ENCODE peak calls at places on chromosomes 3 and 15, in ten cellular contexts. One of them, this sample, is unnamed.

GRCh38 chr15:46229263-46229662 is 594.4 kb downstream of the SQOR start:
- DNase-seq in BE2C: no peak
- DNase-seq in HuH-7: no peak
- DNase-seq in neural crest cell: no peak
- DNase-seq in NCI-H2029: no peak
- DNase-seq in stimulated activated naive CD8-positive, alpha-beta T cell treated with anti-CD3 and anti-CD28 coated beads, Interleukin-15, Interleukin-2, amounts not matched to agents 100 U/mL and 50 U/mL, for 24 hours: no peak
- DNase-seq in NCI-H2171: no peak
- DNase-seq in posterior cingulate gyrus: no peak
- DNase-seq in MCF 10A: no peak
- DNase-seq in HT1080: no peak
- DNase-seq in this sample: no peak

GRCh38 chr3:284316-284715 is 87.8 kb downstream of the CHL1 start:
- DNase-seq in HuH-7: no peak
- DNase-seq in posterior cingulate gyrus: no peak
- DNase-seq in BE2C: no peak
- DNase-seq in MCF 10A: no peak
- DNase-seq in NCI-H2029: no peak
- DNase-seq in NCI-H2171: no peak
- DNase-seq in neural crest cell: no peak
- DNase-seq in HT1080: no peak
- DNase-seq in stimulated activated naive CD8-positive, alpha-beta T cell treated with anti-CD3 and anti-CD28 coated beads, Interleukin-15, Interleukin-2, amounts not matched to agents 100 U/mL and 50 U/mL, for 24 hours: no peak
- DNase-seq in this sample: no peak

GRCh38 chr3:170414202-170414663 is 4.4 kb upstream of the CLDN11 start:
- DNase-seq in NCI-H2171: peak
- DNase-seq in posterior cingulate gyrus: peak
- DNase-seq in HuH-7: peak
- DNase-seq in NCI-H2029: peak
- DNase-seq in MCF 10A: peak
- DNase-seq in stimulated activated naive CD8-positive, alpha-beta T cell treated with anti-CD3 and anti-CD28 coated beads, Interleukin-15, Interleukin-2, amounts not matched to agents 100 U/mL and 50 U/mL, for 24 hours: peak
- DNase-seq in HT1080: peak
- DNase-seq in neural crest cell: no peak
- DNase-seq in BE2C: peak
- DNase-seq in this sample: no peak

GRCh38 chr15:79332824-79333510 is 22.1 kb downstream of the TMED3 start:
- DNase-seq in NCI-H2029: no peak
- DNase-seq in posterior cingulate gyrus: no peak
- DNase-seq in MCF 10A: no peak
- DNase-seq in neural crest cell: no peak
- DNase-seq in HT1080: no peak
- DNase-seq in BE2C: no peak
- DNase-seq in stimulated activated naive CD8-positive, alpha-beta T cell treated with anti-CD3 and anti-CD28 coated beads, Interleukin-15, Interleukin-2, amounts not matched to agents 100 U/mL and 50 U/mL, for 24 hours: no peak
- DNase-seq in NCI-H2171: no peak
- DNase-seq in HuH-7: no peak
- DNase-seq in this sample: no peak

GRCh38 chr15:68559342-68560310 is 19.2 kb upstream of the CORO2B start:
- DNase-seq in neural crest cell: peak
- DNase-seq in MCF 10A: peak
- DNase-seq in NCI-H2171: peak
- DNase-seq in HT1080: peak
- DNase-seq in stimulated activated naive CD8-positive, alpha-beta T cell treated with anti-CD3 and anti-CD28 coated beads, Interleukin-15, Interleukin-2, amounts not matched to agents 100 U/mL and 50 U/mL, for 24 hours: peak
- DNase-seq in posterior cingulate gyrus: peak
- DNase-seq in BE2C: peak
- DNase-seq in NCI-H2029: peak
- DNase-seq in HuH-7: peak
- DNase-seq in this sample: peak

GRCh38 chr3:52506266-52506966 is 11.3 kb downstream of the STAB1 start:
- DNase-seq in BE2C: no peak
- DNase-seq in NCI-H2171: no peak
- DNase-seq in stimulated activated naive CD8-positive, alpha-beta T cell treated with anti-CD3 and anti-CD28 coated beads, Interleukin-15, Interleukin-2, amounts not matched to agents 100 U/mL and 50 U/mL, for 24 hours: no peak
- DNase-seq in HuH-7: no peak
- DNase-seq in posterior cingulate gyrus: no peak
- DNase-seq in neural crest cell: no peak
- DNase-seq in HT1080: no peak
- DNase-seq in MCF 10A: no peak
- DNase-seq in NCI-H2029: no peak
- DNase-seq in this sample: no peak

GRCh38 chr3:17013050-17013449 is 128.3 kb downstream of the PLCL2 start:
- DNase-seq in posterior cingulate gyrus: no peak
- DNase-seq in MCF 10A: no peak
- DNase-seq in NCI-H2171: no peak
- DNase-seq in neural crest cell: no peak
- DNase-seq in HuH-7: no peak
- DNase-seq in HT1080: peak
- DNase-seq in BE2C: no peak
- DNase-seq in NCI-H2029: no peak
- DNase-seq in stimulated activated naive CD8-positive, alpha-beta T cell treated with anti-CD3 and anti-CD28 coated beads, Interleukin-15, Interleukin-2, amounts not matched to agents 100 U/mL and 50 U/mL, for 24 hours: no peak
- DNase-seq in this sample: no peak

GRCh38 chr15:28080386-28080785 is 18.7 kb downstream of the OCA2 start:
- DNase-seq in stimulated activated naive CD8-positive, alpha-beta T cell treated with anti-CD3 and anti-CD28 coated beads, Interleukin-15, Interleukin-2, amounts not matched to agents 100 U/mL and 50 U/mL, for 24 hours: no peak
- DNase-seq in posterior cingulate gyrus: no peak
- DNase-seq in HuH-7: no peak
- DNase-seq in HT1080: no peak
- DNase-seq in MCF 10A: no peak
- DNase-seq in NCI-H2029: no peak
- DNase-seq in BE2C: no peak
- DNase-seq in neural crest cell: no peak
- DNase-seq in NCI-H2171: no peak
- DNase-seq in this sample: no peak

GRCh38 chr15:74406992-74407705 is 26.6 kb downstream of the SEMA7A start:
- DNase-seq in neural crest cell: peak
- DNase-seq in stimulated activated naive CD8-positive, alpha-beta T cell treated with anti-CD3 and anti-CD28 coated beads, Interleukin-15, Interleukin-2, amounts not matched to agents 100 U/mL and 50 U/mL, for 24 hours: no peak
- DNase-seq in NCI-H2171: no peak
- DNase-seq in HuH-7: no peak
- DNase-seq in HT1080: peak
- DNase-seq in NCI-H2029: no peak
- DNase-seq in posterior cingulate gyrus: peak
- DNase-seq in MCF 10A: peak
- DNase-seq in BE2C: peak
- DNase-seq in this sample: no peak

GRCh38 chr3:177069514-177070329 is 127.6 kb downstream of the TBL1XR1 start:
- DNase-seq in NCI-H2171: no peak
- DNase-seq in posterior cingulate gyrus: no peak
- DNase-seq in MCF 10A: peak
- DNase-seq in HT1080: no peak
- DNase-seq in neural crest cell: no peak
- DNase-seq in stimulated activated naive CD8-positive, alpha-beta T cell treated with anti-CD3 and anti-CD28 coated beads, Interleukin-15, Interleukin-2, amounts not matched to agents 100 U/mL and 50 U/mL, for 24 hours: no peak
- DNase-seq in BE2C: no peak
- DNase-seq in NCI-H2029: no peak
- DNase-seq in HuH-7: no peak
- DNase-seq in this sample: no peak

GRCh38 chr15:26260517-26261133 is 397.5 kb upstream of the ATP10A start:
- DNase-seq in HuH-7: peak
- DNase-seq in posterior cingulate gyrus: peak
- DNase-seq in BE2C: peak
- DNase-seq in MCF 10A: no peak
- DNase-seq in NCI-H2171: no peak
- DNase-seq in stimulated activated naive CD8-positive, alpha-beta T cell treated with anti-CD3 and anti-CD28 coated beads, Interleukin-15, Interleukin-2, amounts not matched to agents 100 U/mL and 50 U/mL, for 24 hours: peak
- DNase-seq in HT1080: peak
- DNase-seq in neural crest cell: peak
- DNase-seq in NCI-H2029: peak
- DNase-seq in this sample: no peak

GRCh38 chr15:65286069-65286703 is 497 bp downstream of the PARP16 start:
- DNase-seq in NCI-H2029: no peak
- DNase-seq in MCF 10A: peak
- DNase-seq in NCI-H2171: peak
- DNase-seq in HuH-7: peak
- DNase-seq in BE2C: no peak
- DNase-seq in neural crest cell: no peak
- DNase-seq in stimulated activated naive CD8-positive, alpha-beta T cell treated with anti-CD3 and anti-CD28 coated beads, Interleukin-15, Interleukin-2, amounts not matched to agents 100 U/mL and 50 U/mL, for 24 hours: peak
- DNase-seq in HT1080: peak
- DNase-seq in posterior cingulate gyrus: peak
- DNase-seq in this sample: peak

GRCh38 chr3:126925411-126926171 is 57.3 kb upstream of the PLXNA1 start:
- DNase-seq in NCI-H2171: no peak
- DNase-seq in posterior cingulate gyrus: no peak
- DNase-seq in BE2C: no peak
- DNase-seq in neural crest cell: no peak
- DNase-seq in HT1080: no peak
- DNase-seq in MCF 10A: no peak
- DNase-seq in stimulated activated naive CD8-positive, alpha-beta T cell treated with anti-CD3 and anti-CD28 coated beads, Interleukin-15, Interleukin-2, amounts not matched to agents 100 U/mL and 50 U/mL, for 24 hours: no peak
- DNase-seq in HuH-7: no peak
- DNase-seq in NCI-H2029: no peak
- DNase-seq in this sample: no peak

GRCh38 chr3:101300073-101300472 is 20.3 kb downstream of the IMPG2 start:
- DNase-seq in NCI-H2029: no peak
- DNase-seq in stimulated activated naive CD8-positive, alpha-beta T cell treated with anti-CD3 and anti-CD28 coated beads, Interleukin-15, Interleukin-2, amounts not matched to agents 100 U/mL and 50 U/mL, for 24 hours: no peak
- DNase-seq in BE2C: peak
- DNase-seq in posterior cingulate gyrus: no peak
- DNase-seq in NCI-H2171: no peak
- DNase-seq in HuH-7: no peak
- DNase-seq in HT1080: no peak
- DNase-seq in neural crest cell: no peak
- DNase-seq in MCF 10A: no peak
- DNase-seq in this sample: no peak

GRCh38 chr3:27939940-27940339 is 217.8 kb upstream of the EOMES start:
- DNase-seq in MCF 10A: peak
- DNase-seq in HuH-7: no peak
- DNase-seq in posterior cingulate gyrus: no peak
- DNase-seq in NCI-H2171: no peak
- DNase-seq in stimulated activated naive CD8-positive, alpha-beta T cell treated with anti-CD3 and anti-CD28 coated beads, Interleukin-15, Interleukin-2, amounts not matched to agents 100 U/mL and 50 U/mL, for 24 hours: no peak
- DNase-seq in NCI-H2029: no peak
- DNase-seq in HT1080: peak
- DNase-seq in neural crest cell: no peak
- DNase-seq in BE2C: no peak
- DNase-seq in this sample: no peak

GRCh38 chr3:13480340-13481318 is 523 bp downstream of the HDAC11 start:
- DNase-seq in NCI-H2029: no peak
- DNase-seq in posterior cingulate gyrus: peak
- DNase-seq in HT1080: no peak
- DNase-seq in neural crest cell: no peak
- DNase-seq in BE2C: no peak
- DNase-seq in stimulated activated naive CD8-positive, alpha-beta T cell treated with anti-CD3 and anti-CD28 coated beads, Interleukin-15, Interleukin-2, amounts not matched to agents 100 U/mL and 50 U/mL, for 24 hours: peak
- DNase-seq in HuH-7: no peak
- DNase-seq in MCF 10A: no peak
- DNase-seq in NCI-H2171: no peak
- DNase-seq in this sample: no peak

GRCh38 chr3:150149651-150150051 is 179.0 kb upstream of the PFN2 start:
- DNase-seq in HuH-7: no peak
- DNase-seq in NCI-H2029: peak
- DNase-seq in NCI-H2171: no peak
- DNase-seq in MCF 10A: peak
- DNase-seq in BE2C: no peak
- DNase-seq in posterior cingulate gyrus: no peak
- DNase-seq in HT1080: peak
- DNase-seq in stimulated activated naive CD8-positive, alpha-beta T cell treated with anti-CD3 and anti-CD28 coated beads, Interleukin-15, Interleukin-2, amounts not matched to agents 100 U/mL and 50 U/mL, for 24 hours: no peak
- DNase-seq in neural crest cell: no peak
- DNase-seq in this sample: no peak

GRCh38 chr3:187321766-187322165 is 30.2 kb upstream of the MASP1 start:
- DNase-seq in neural crest cell: no peak
- DNase-seq in MCF 10A: no peak
- DNase-seq in NCI-H2171: no peak
- DNase-seq in BE2C: no peak
- DNase-seq in posterior cingulate gyrus: no peak
- DNase-seq in HuH-7: no peak
- DNase-seq in stimulated activated naive CD8-positive, alpha-beta T cell treated with anti-CD3 and anti-CD28 coated beads, Interleukin-15, Interleukin-2, amounts not matched to agents 100 U/mL and 50 U/mL, for 24 hours: no peak
- DNase-seq in NCI-H2029: no peak
- DNase-seq in HT1080: no peak
- DNase-seq in this sample: no peak

GRCh38 chr15:63350178-63350621 is 31.4 kb downstream of the CA12 start:
- DNase-seq in HT1080: no peak
- DNase-seq in NCI-H2171: no peak
- DNase-seq in neural crest cell: no peak
- DNase-seq in stimulated activated naive CD8-positive, alpha-beta T cell treated with anti-CD3 and anti-CD28 coated beads, Interleukin-15, Interleukin-2, amounts not matched to agents 100 U/mL and 50 U/mL, for 24 hours: no peak
- DNase-seq in NCI-H2029: no peak
- DNase-seq in BE2C: no peak
- DNase-seq in HuH-7: no peak
- DNase-seq in posterior cingulate gyrus: no peak
- DNase-seq in MCF 10A: no peak
- DNase-seq in this sample: no peak

GRCh38 chr3:188296761-188297689 is 143.1 kb downstream of the LPP start:
- DNase-seq in MCF 10A: peak
- DNase-seq in HuH-7: peak
- DNase-seq in neural crest cell: no peak
- DNase-seq in NCI-H2171: no peak
- DNase-seq in BE2C: no peak
- DNase-seq in stimulated activated naive CD8-positive, alpha-beta T cell treated with anti-CD3 and anti-CD28 coated beads, Interleukin-15, Interleukin-2, amounts not matched to agents 100 U/mL and 50 U/mL, for 24 hours: no peak
- DNase-seq in posterior cingulate gyrus: no peak
- DNase-seq in NCI-H2029: peak
- DNase-seq in HT1080: peak
- DNase-seq in this sample: no peak

GRCh38 chr15:34124656-34125055 is 22.8 kb downstream of the PGBD4 start:
- DNase-seq in HuH-7: no peak
- DNase-seq in BE2C: no peak
- DNase-seq in HT1080: no peak
- DNase-seq in NCI-H2171: no peak
- DNase-seq in MCF 10A: no peak
- DNase-seq in posterior cingulate gyrus: no peak
- DNase-seq in stimulated activated naive CD8-positive, alpha-beta T cell treated with anti-CD3 and anti-CD28 coated beads, Interleukin-15, Interleukin-2, amounts not matched to agents 100 U/mL and 50 U/mL, for 24 hours: no peak
- DNase-seq in neural crest cell: no peak
- DNase-seq in NCI-H2029: no peak
- DNase-seq in this sample: no peak

GRCh38 chr3:125357032-125357658 is 18.0 kb downstream of the ZNF148 start:
- DNase-seq in stimulated activated naive CD8-positive, alpha-beta T cell treated with anti-CD3 and anti-CD28 coated beads, Interleukin-15, Interleukin-2, amounts not matched to agents 100 U/mL and 50 U/mL, for 24 hours: peak
- DNase-seq in HT1080: no peak
- DNase-seq in MCF 10A: no peak
- DNase-seq in NCI-H2171: no peak
- DNase-seq in BE2C: peak
- DNase-seq in NCI-H2029: peak
- DNase-seq in neural crest cell: no peak
- DNase-seq in posterior cingulate gyrus: peak
- DNase-seq in HuH-7: no peak
- DNase-seq in this sample: peak

GRCh38 chr3:180679178-180680096 is at the start of gene CCDC39:
- DNase-seq in HuH-7: peak
- DNase-seq in NCI-H2029: peak
- DNase-seq in stimulated activated naive CD8-positive, alpha-beta T cell treated with anti-CD3 and anti-CD28 coated beads, Interleukin-15, Interleukin-2, amounts not matched to agents 100 U/mL and 50 U/mL, for 24 hours: peak
- DNase-seq in neural crest cell: peak
- DNase-seq in posterior cingulate gyrus: peak
- DNase-seq in HT1080: peak
- DNase-seq in NCI-H2171: peak
- DNase-seq in MCF 10A: peak
- DNase-seq in BE2C: peak
- DNase-seq in this sample: no peak

GRCh38 chr3:178646205-178646604 is 110.0 kb downstream of the KCNMB2 start:
- DNase-seq in neural crest cell: no peak
- DNase-seq in NCI-H2171: no peak
- DNase-seq in NCI-H2029: no peak
- DNase-seq in MCF 10A: peak
- DNase-seq in stimulated activated naive CD8-positive, alpha-beta T cell treated with anti-CD3 and anti-CD28 coated beads, Interleukin-15, Interleukin-2, amounts not matched to agents 100 U/mL and 50 U/mL, for 24 hours: no peak
- DNase-seq in BE2C: no peak
- DNase-seq in HuH-7: no peak
- DNase-seq in HT1080: peak
- DNase-seq in posterior cingulate gyrus: no peak
- DNase-seq in this sample: no peak

GRCh38 chr3:42668793-42669217 is 15.3 kb downstream of the ZBTB47 start:
- DNase-seq in NCI-H2029: peak
- DNase-seq in BE2C: no peak
- DNase-seq in HT1080: peak
- DNase-seq in MCF 10A: peak
- DNase-seq in NCI-H2171: no peak
- DNase-seq in HuH-7: no peak
- DNase-seq in stimulated activated naive CD8-positive, alpha-beta T cell treated with anti-CD3 and anti-CD28 coated beads, Interleukin-15, Interleukin-2, amounts not matched to agents 100 U/mL and 50 U/mL, for 24 hours: no peak
- DNase-seq in neural crest cell: no peak
- DNase-seq in posterior cingulate gyrus: no peak
- DNase-seq in this sample: peak

GRCh38 chr3:170717410-170718402 is 131.8 kb upstream of the SLC7A14 start:
- DNase-seq in neural crest cell: no peak
- DNase-seq in NCI-H2171: no peak
- DNase-seq in HuH-7: no peak
- DNase-seq in HT1080: no peak
- DNase-seq in MCF 10A: peak
- DNase-seq in stimulated activated naive CD8-positive, alpha-beta T cell treated with anti-CD3 and anti-CD28 coated beads, Interleukin-15, Interleukin-2, amounts not matched to agents 100 U/mL and 50 U/mL, for 24 hours: no peak
- DNase-seq in NCI-H2029: no peak
- DNase-seq in posterior cingulate gyrus: no peak
- DNase-seq in BE2C: no peak
- DNase-seq in this sample: no peak

GRCh38 chr15:82043130-82043673 is 2.6 kb downstream of the MEX3B start:
- DNase-seq in NCI-H2029: peak
- DNase-seq in NCI-H2171: no peak
- DNase-seq in neural crest cell: no peak
- DNase-seq in BE2C: peak
- DNase-seq in HuH-7: no peak
- DNase-seq in stimulated activated naive CD8-positive, alpha-beta T cell treated with anti-CD3 and anti-CD28 coated beads, Interleukin-15, Interleukin-2, amounts not matched to agents 100 U/mL and 50 U/mL, for 24 hours: no peak
- DNase-seq in MCF 10A: no peak
- DNase-seq in HT1080: no peak
- DNase-seq in posterior cingulate gyrus: no peak
- DNase-seq in this sample: no peak

GRCh38 chr15:72782993-72783562 is 480 bp downstream of the ADPGK start:
- DNase-seq in NCI-H2171: no peak
- DNase-seq in stimulated activated naive CD8-positive, alpha-beta T cell treated with anti-CD3 and anti-CD28 coated beads, Interleukin-15, Interleukin-2, amounts not matched to agents 100 U/mL and 50 U/mL, for 24 hours: peak
- DNase-seq in posterior cingulate gyrus: no peak
- DNase-seq in BE2C: no peak
- DNase-seq in HuH-7: no peak
- DNase-seq in NCI-H2029: no peak
- DNase-seq in HT1080: no peak
- DNase-seq in neural crest cell: no peak
- DNase-seq in MCF 10A: peak
- DNase-seq in this sample: no peak

This sample was measured in coronary artery.